ENCODE peak calls at places on chromosome 22, in four cellular contexts. Z, D, I and L are unnamed samples.

GRCh38 chr22:28187612-28188011 is 268.6 kb upstream of the PITPNB start:
- DNase-seq in I (no peak), D (no peak), Z (no peak), L (no peak)

GRCh38 chr22:33921576-33922181 is 1.4 kb upstream of the LARGE1 start:
- DNase-seq in D (peak; percentile 67), I (no peak), Z (no peak), L (peak; percentile 94)

GRCh38 chr22:27973851-27974250 is 54.8 kb upstream of the PITPNB start:
- DNase-seq in I (no peak), Z (no peak), D (no peak), L (no peak)

GRCh38 chr22:31754813-31755212 is 994 bp downstream of the DEPDC5 start:
- DNase-seq in D (no peak), I (no peak), Z (no peak), L (no peak)

GRCh38 chr22:47515384-47516125 is 753.1 kb downstream of the TBC1D22A start:
- DNase-seq in I (no peak), D (no peak), Z (no peak), L (no peak)

GRCh38 chr22:28899199-28899853 is 16.0 kb downstream of the ZNRF3 start:
- DNase-seq in Z (peak; percentile 88), I (no peak), D (peak; percentile 87), L (no peak)

GRCh38 chr22:46754110-46754799 is 8.2 kb upstream of the TBC1D22A start:
- DNase-seq in Z (no peak), I (peak; percentile 79), D (peak; percentile 94), L (no peak)

GRCh38 chr22:50101870-50102565 is 12.2 kb downstream of the MOV10L1 start:
- DNase-seq in I (no peak), D (no peak), Z (no peak), L (no peak)

GRCh38 chr22:24429411-24430365 is 2.3 kb downstream of the ADORA2A start:
- DNase-seq in D (peak; percentile 58), I (no peak), Z (peak; percentile 86), L (no peak)

GRCh38 chr22:16568425-16568758 is 24.2 kb downstream of the CCT8L2 start:
- DNase-seq in D (no peak), I (no peak), Z (no peak), L (no peak)

GRCh38 chr22:32572741-32573140 is 98.1 kb downstream of the FBXO7 start:
- DNase-seq in D (no peak), I (peak; percentile 57), Z (no peak), L (no peak)

DNA sequence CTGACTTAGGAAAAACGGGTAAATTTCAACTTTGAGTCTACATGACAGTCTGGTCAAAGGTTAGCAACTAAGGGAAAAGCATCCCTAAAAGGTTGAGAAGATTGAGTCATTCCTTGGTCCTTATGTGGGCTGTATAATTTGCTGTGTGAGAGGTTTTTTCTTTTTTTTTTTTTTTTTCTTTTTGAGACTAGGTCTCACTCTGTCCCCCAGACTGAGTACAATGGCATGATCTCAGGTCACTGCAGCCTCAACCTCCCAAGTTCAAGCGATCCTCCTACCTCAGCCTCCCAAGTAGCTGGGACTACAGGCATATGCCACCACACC is 101.4 kb downstream of the MRTFA start:
- DNase-seq in I (no peak), Z (no peak), D (no peak), L (no peak)
- H3K9ac ChIP-seq in I (no peak overlapping the region), Z (peak overlapping the region; percentile 48), D (no peak overlapping the region), L (no peak overlapping the region)

GRCh38 chr22:20550057-20550817 is 42.8 kb downstream of the MED15 start:
- DNase-seq in Z (no peak), D (no peak), I (no peak), L (no peak)
- H3K9ac ChIP-seq in Z (no peak overlapping the region), D (no peak overlapping the region), I (peak overlapping the region; percentile 47), L (no peak overlapping the region)

DNA sequence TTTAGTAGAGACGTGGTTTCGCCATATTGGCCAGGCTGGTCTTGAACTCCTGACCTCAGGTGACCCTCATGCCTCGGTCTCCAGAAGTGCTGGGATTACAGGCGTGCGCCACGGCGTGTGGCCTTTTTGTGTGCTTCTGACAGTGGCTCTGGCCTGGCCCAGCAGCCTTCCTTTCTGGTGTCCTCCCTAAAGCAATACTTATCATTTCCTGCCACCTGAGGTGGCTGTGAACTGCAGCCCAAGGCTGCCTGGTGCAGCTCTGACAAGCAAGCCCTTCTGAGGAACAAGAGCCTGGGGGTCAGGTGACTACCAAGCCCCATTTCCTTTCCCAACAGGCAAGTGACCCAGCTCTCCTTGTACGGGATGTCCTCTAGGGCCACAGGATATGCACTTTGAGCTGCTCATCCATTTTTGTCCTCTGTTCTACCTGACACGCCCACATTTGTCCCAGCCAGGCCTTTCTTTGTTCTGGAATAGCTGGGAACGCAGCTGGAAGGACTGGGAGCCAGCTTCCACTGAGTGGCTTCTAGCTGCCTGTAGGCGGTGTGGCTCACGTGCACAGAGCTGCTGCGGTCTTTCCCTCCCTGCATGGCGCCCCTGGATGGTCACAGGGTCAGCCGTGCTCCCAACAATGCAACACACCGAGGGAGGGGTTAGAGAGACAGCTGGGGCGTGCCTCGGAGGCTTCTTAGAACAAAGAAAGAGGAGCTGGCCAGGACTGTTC is 12.3 kb upstream of the BID start:
- DNase-seq in D (peak; percentile 30), Z (peak; percentile 35), I (peak; percentile 88), L (peak; percentile 70)
- H3K9ac ChIP-seq in D (no peak overlapping the region), Z (no peak overlapping the region), I (peak overlapping the region; percentile 77), L (no peak overlapping the region)

DNA sequence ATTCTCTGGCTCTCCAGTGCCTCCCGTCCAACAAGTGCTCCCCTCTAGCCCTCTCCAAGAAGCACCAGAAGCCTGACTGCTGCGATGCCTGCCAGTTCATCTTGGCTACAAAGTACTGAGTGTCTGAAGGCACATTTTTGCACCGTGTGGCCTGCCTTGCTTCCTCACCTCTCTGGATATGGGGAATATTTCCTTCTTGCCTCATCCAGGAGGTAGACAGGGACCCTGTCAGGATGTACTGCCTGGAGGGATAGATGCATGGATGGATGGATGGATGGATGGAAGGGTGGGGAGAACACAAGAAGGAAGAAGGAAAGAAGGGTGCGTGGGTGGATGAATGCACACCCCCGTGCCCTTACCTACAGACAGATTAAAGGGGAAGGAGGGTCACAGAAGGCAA is 27.6 kb downstream of the KCTD17 start:
- DNase-seq in Z (no peak), I (no peak), D (no peak), L (no peak)
- H3K9ac ChIP-seq in Z (no peak overlapping the region), I (no peak overlapping the region), D (no peak overlapping the region), L (no peak overlapping the region)